ENCODE peak calls at places on chromosomes 11 and 22, in nine cellular contexts. T, R, V, S, G, F, X, E and C are unnamed samples.

GRCh38 chr11:24457985-24458384 is 38.9 kb upstream of the LUZP2 start:
- DNase-seq in T (no peak), R (no peak), V (no peak), S (no peak), G (no peak), F (no peak), X (no peak), E (no peak), C (no peak)

GRCh38 chr11:44531116-44531504 is 34.4 kb upstream of the CD82 start:
- DNase-seq in T (no peak), R (no peak), V (no peak), S (no peak), G (no peak), F (no peak), X (no peak), E (no peak), C (no peak)

GRCh38 chr11:69638941-69639681 is 1.8 kb upstream of the CCND1 start:
- DNase-seq in T (peak), R (no peak), V (peak), S (no peak), G (peak), F (peak), X (no peak), E (peak), C (no peak)

GRCh38 chr11:71059662-71060061 is 192.7 kb downstream of the SHANK2 start:
- DNase-seq in T (no peak), R (no peak), V (no peak), S (no peak), G (no peak), F (no peak), X (no peak), E (no peak), C (no peak)

GRCh38 chr11:121321614-121322243 is 29.2 kb downstream of the SC5D start:
- DNase-seq in T (no peak), R (no peak), V (no peak), S (no peak), G (no peak), F (no peak), X (peak), E (peak), C (no peak)

GRCh38 chr11:126139541-126140091 is 71.8 kb downstream of the RPUSD4 start:
- DNase-seq in T (no peak), R (no peak), V (no peak), S (no peak), G (peak), F (no peak), X (no peak), E (no peak), C (no peak)

GRCh38 chr11:80855975-80856524 is 1415.2 kb upstream of the TENM4 start:
- DNase-seq in T (no peak), R (no peak), V (no peak), S (no peak), G (no peak), F (no peak), X (no peak), E (no peak), C (no peak)

GRCh38 chr11:45092901-45093760 is 53.3 kb upstream of the PRDM11 start:
- DNase-seq in T (no peak), R (no peak), V (no peak), S (no peak), G (no peak), F (no peak), X (no peak), E (peak), C (no peak)

GRCh38 chr11:63866211-63866610 is 27.3 kb downstream of the MARK2 start:
- DNase-seq in T (no peak), R (peak), V (peak), S (peak), G (peak), F (no peak), X (peak), E (peak), C (peak)

GRCh38 chr11:96287796-96288439 is 55.1 kb downstream of the MAML2 start:
- DNase-seq in T (no peak), R (no peak), V (no peak), S (no peak), G (no peak), F (no peak), X (no peak), E (no peak), C (no peak)

GRCh38 chr11:45815747-45816146 is 10.8 kb downstream of the SLC35C1 start:
- DNase-seq in T (no peak), R (no peak), V (no peak), S (no peak), G (no peak), F (peak), X (no peak), E (no peak), C (no peak)

GRCh38 chr22:42959472-42960145 is 55.3 kb downstream of the PACSIN2 start:
- DNase-seq in T (no peak), R (no peak), V (peak), S (no peak), G (peak), F (peak), X (no peak), E (peak), C (no peak)

GRCh38 chr11:110356769-110357671 is 60.6 kb upstream of the RDX start:
- DNase-seq in T (no peak), R (no peak), V (no peak), S (no peak), G (no peak), F (no peak), X (no peak), E (no peak), C (no peak)

GRCh38 chr11:44176541-44177213 is 81.2 kb downstream of the EXT2 start:
- DNase-seq in T (no peak), R (no peak), V (no peak), S (no peak), G (no peak), F (no peak), X (no peak), E (no peak), C (no peak)

GRCh38 chr22:22986640-22987039 is 83.7 kb upstream of the GNAZ start:
- DNase-seq in T (no peak), R (no peak), V (no peak), S (no peak), G (no peak), F (no peak), X (no peak), E (no peak), C (no peak)

GRCh38 chr22:19325296-19325950 is 33.9 kb upstream of the CLTCL1 start:
- DNase-seq in T (no peak), R (no peak), V (no peak), S (no peak), G (no peak), F (no peak), X (no peak), E (no peak), C (no peak)

GRCh38 chr11:102761646-102762238 is 18.7 kb downstream of the MMP10 start:
- DNase-seq in T (no peak), R (no peak), V (no peak), S (no peak), G (no peak), F (no peak), X (no peak), E (no peak), C (no peak)

GRCh38 chr22:20159088-20159487 is 8.2 kb upstream of the CCDC188 start:
- DNase-seq in T (peak), R (no peak), V (no peak), S (no peak), G (no peak), F (no peak), X (no peak), E (no peak), C (no peak)

GRCh38 chr22:37218771-37219411 is 6.6 kb upstream of the SSTR3 start:
- DNase-seq in T (no peak), R (no peak), V (no peak), S (peak), G (no peak), F (no peak), X (peak), E (no peak), C (peak)

GRCh38 chr11:108037636-108038035 is 28.9 kb downstream of the CUL5 start:
- DNase-seq in T (no peak), R (no peak), V (no peak), S (no peak), G (no peak), F (no peak), X (no peak), E (no peak), C (no peak)